ENCODE peak calls at places on chromosomes 5 and 9, in five cellular contexts. S is fibroblast of lung, B is foreskin melanocyte, P is mesenteric fat pad, U is RPMI7951. N is an unnamed sample.

GRCh38 chr5:6633469-6634326 is 458 bp downstream of the SRD5A1 start:
- DNase-seq in S (no peak), B (peak), P (no peak), U (no peak), N (peak)

GRCh38 chr5:112183103-112183634 is 235.9 kb downstream of the EPB41L4A start:
- DNase-seq in S (peak), B (no peak), P (no peak), U (peak), N (no peak)

GRCh38 chr5:56144211-56144610 is 88.9 kb downstream of the ANKRD55 start:
- DNase-seq in S (no peak), B (no peak), P (no peak), U (no peak), N (no peak)

GRCh38 chr5:81021486-81021885 is 61.3 kb downstream of the RASGRF2 start:
- DNase-seq in S (peak), B (peak), P (no peak), U (peak), N (no peak)

GRCh38 chr5:141650851-141651727 is at the start of gene FCHSD1:
- DNase-seq in S (peak), B (peak), P (peak), U (peak), N (peak)

GRCh38 chr9:110047955-110048472 is 159.9 kb downstream of the C9orf152 start:
- DNase-seq in S (peak), B (no peak), P (no peak), U (no peak), N (no peak)

GRCh38 chr5:157327771-157328170 is 61.8 kb downstream of the CYFIP2 start:
- DNase-seq in S (no peak), B (no peak), P (no peak), U (no peak), N (no peak)

GRCh38 chr5:84450617-84451414 is 66.1 kb upstream of the EDIL3 start:
- DNase-seq in S (peak), B (no peak), P (no peak), U (no peak), N (no peak)

GRCh38 chr9:91795500-91796241 is 154.4 kb downstream of the ROR2 start:
- DNase-seq in S (peak), B (no peak), P (peak), U (peak), N (no peak)